ENCODE peak calls at places on chromosomes 12 and 14, in nine cellular contexts. One of them, this sample, is unnamed. For H3K4me1, the result is how much of the 10 kb centered on the place peaks cover.

GRCh38 chr12:94202245-94203180 is 54.1 kb downstream of the PLXNC1 start:
- DNase-seq in K562: no peak
- DNase-seq in left lung: no peak
- DNase-seq in adrenal gland: no peak
- DNase-seq in PC-9: no peak
- DNase-seq in ascending aorta: no peak
- DNase-seq in neural progenitor cell: no peak
- DNase-seq in fibroblast of lung: no peak
- DNase-seq in Peyer's patch: no peak
- DNase-seq in this sample: peak

GRCh38 chr14:98752660-98753059 is 519.3 kb downstream of the BCL11B start:
- DNase-seq in K562: no peak
- DNase-seq in left lung: no peak
- DNase-seq in adrenal gland: no peak
- DNase-seq in PC-9: no peak
- DNase-seq in ascending aorta: no peak
- DNase-seq in neural progenitor cell: no peak
- DNase-seq in fibroblast of lung: no peak
- DNase-seq in Peyer's patch: no peak
- DNase-seq in this sample: no peak

GRCh38 chr12:66500841-66501240 is 178.0 kb downstream of the GRIP1 start:
- DNase-seq in K562: no peak
- DNase-seq in left lung: no peak
- DNase-seq in adrenal gland: no peak
- DNase-seq in PC-9: no peak
- DNase-seq in ascending aorta: no peak
- DNase-seq in neural progenitor cell: no peak
- DNase-seq in fibroblast of lung: no peak
- DNase-seq in Peyer's patch: no peak
- DNase-seq in this sample: no peak

GRCh38 chr14:104247336-104248202 is 109.2 kb downstream of the KIF26A start:
- DNase-seq in K562: no peak
- DNase-seq in left lung: peak
- DNase-seq in adrenal gland: peak
- DNase-seq in PC-9: no peak
- DNase-seq in ascending aorta: peak
- DNase-seq in neural progenitor cell: no peak
- DNase-seq in fibroblast of lung: no peak
- DNase-seq in Peyer's patch: no peak
- DNase-seq in this sample: no peak

GRCh38 chr14:104361101-104361591 is 218.4 kb upstream of the C14orf180 start:
- DNase-seq in K562: no peak
- DNase-seq in left lung: peak
- DNase-seq in adrenal gland: no peak
- DNase-seq in PC-9: no peak
- DNase-seq in ascending aorta: peak
- DNase-seq in neural progenitor cell: no peak
- DNase-seq in fibroblast of lung: no peak
- DNase-seq in Peyer's patch: peak
- DNase-seq in this sample: no peak

GRCh38 chr12:102468261-102468940 is 12.0 kb downstream of the IGF1 start:
- DNase-seq in K562: no peak
- DNase-seq in left lung: no peak
- DNase-seq in adrenal gland: no peak
- DNase-seq in PC-9: no peak
- DNase-seq in ascending aorta: no peak
- DNase-seq in neural progenitor cell: no peak
- DNase-seq in fibroblast of lung: peak
- DNase-seq in Peyer's patch: no peak
- DNase-seq in this sample: no peak

GRCh38 chr12:26648584-26648983 is 184.4 kb downstream of the ITPR2 start:
- DNase-seq in K562: no peak
- DNase-seq in left lung: no peak
- DNase-seq in adrenal gland: no peak
- DNase-seq in PC-9: peak
- DNase-seq in ascending aorta: no peak
- DNase-seq in neural progenitor cell: no peak
- DNase-seq in fibroblast of lung: peak
- DNase-seq in Peyer's patch: no peak
- DNase-seq in this sample: peak

GRCh38 chr12:58896278-58896677 is 24.0 kb downstream of the LRIG3 start:
- DNase-seq in K562: no peak
- DNase-seq in left lung: no peak
- DNase-seq in adrenal gland: no peak
- DNase-seq in PC-9: no peak
- DNase-seq in ascending aorta: no peak
- DNase-seq in neural progenitor cell: no peak
- DNase-seq in fibroblast of lung: no peak
- DNase-seq in Peyer's patch: no peak
- DNase-seq in this sample: no peak

GRCh38 chr14:77140937-77141591 is 527 bp downstream of the ZDHHC22 start:
- DNase-seq in K562: peak
- DNase-seq in left lung: no peak
- DNase-seq in adrenal gland: no peak
- DNase-seq in PC-9: peak
- DNase-seq in ascending aorta: no peak
- DNase-seq in neural progenitor cell: peak
- DNase-seq in fibroblast of lung: peak
- DNase-seq in Peyer's patch: no peak
- DNase-seq in this sample: no peak

GRCh38 chr14:65639216-65639615 is 226.7 kb downstream of the FUT8 start:
- DNase-seq in K562: no peak
- DNase-seq in left lung: no peak
- DNase-seq in adrenal gland: no peak
- DNase-seq in PC-9: no peak
- DNase-seq in ascending aorta: no peak
- DNase-seq in neural progenitor cell: no peak
- DNase-seq in fibroblast of lung: peak
- DNase-seq in Peyer's patch: no peak
- DNase-seq in this sample: peak

GRCh38 chr14:53670701-53671100 is 285.9 kb downstream of the BMP4 start:
- DNase-seq in K562: no peak
- DNase-seq in left lung: no peak
- DNase-seq in adrenal gland: no peak
- DNase-seq in PC-9: no peak
- DNase-seq in ascending aorta: no peak
- DNase-seq in neural progenitor cell: no peak
- DNase-seq in fibroblast of lung: peak
- DNase-seq in Peyer's patch: no peak
- DNase-seq in this sample: peak

GRCh38 chr12:57238854-57239554 is 9.5 kb downstream of the SHMT2 start:
- DNase-seq in K562: peak
- DNase-seq in left lung: peak
- DNase-seq in adrenal gland: peak
- DNase-seq in PC-9: peak
- DNase-seq in ascending aorta: peak
- DNase-seq in neural progenitor cell: peak
- DNase-seq in fibroblast of lung: peak
- DNase-seq in Peyer's patch: peak
- DNase-seq in this sample: peak
- TF ChIP-seq CTCF in K562: peak
- TF ChIP-seq CTCF in left lung: peak
- TF ChIP-seq CTCF in adrenal gland: peak
- TF ChIP-seq CTCF in PC-9: peak
- TF ChIP-seq CTCF in ascending aorta: peak
- TF ChIP-seq CTCF in neural progenitor cell: peak
- TF ChIP-seq CTCF in fibroblast of lung: peak
- TF ChIP-seq CTCF in Peyer's patch: peak
- TF ChIP-seq CTCF in this sample: peak

GRCh38 chr12:63302269-63302940 is 151.4 kb upstream of the AVPR1A start:
- DNase-seq in K562: no peak
- DNase-seq in left lung: no peak
- DNase-seq in adrenal gland: no peak
- DNase-seq in PC-9: no peak
- DNase-seq in ascending aorta: no peak
- DNase-seq in neural progenitor cell: no peak
- DNase-seq in fibroblast of lung: no peak
- DNase-seq in Peyer's patch: no peak
- DNase-seq in this sample: peak

GRCh38 chr12:63306476-63306875 is 155.5 kb upstream of the AVPR1A start:
- DNase-seq in K562: no peak
- DNase-seq in left lung: no peak
- DNase-seq in adrenal gland: no peak
- DNase-seq in PC-9: no peak
- DNase-seq in ascending aorta: no peak
- DNase-seq in neural progenitor cell: no peak
- DNase-seq in fibroblast of lung: no peak
- DNase-seq in Peyer's patch: no peak
- DNase-seq in this sample: peak

GRCh38 chr12:63301311-63301710 is 150.3 kb upstream of the AVPR1A start:
- DNase-seq in K562: no peak
- DNase-seq in left lung: no peak
- DNase-seq in adrenal gland: no peak
- DNase-seq in PC-9: no peak
- DNase-seq in ascending aorta: no peak
- DNase-seq in neural progenitor cell: no peak
- DNase-seq in fibroblast of lung: peak
- DNase-seq in Peyer's patch: no peak
- DNase-seq in this sample: peak

GRCh38 chr12:63304844-63305243 is 153.8 kb upstream of the AVPR1A start:
- DNase-seq in K562: no peak
- DNase-seq in left lung: no peak
- DNase-seq in adrenal gland: no peak
- DNase-seq in PC-9: no peak
- DNase-seq in ascending aorta: no peak
- DNase-seq in neural progenitor cell: no peak
- DNase-seq in fibroblast of lung: no peak
- DNase-seq in Peyer's patch: no peak
- DNase-seq in this sample: no peak

GRCh38 chr12:63302941-63303536 is 152.0 kb upstream of the AVPR1A start:
- DNase-seq in K562: no peak
- DNase-seq in left lung: no peak
- DNase-seq in adrenal gland: no peak
- DNase-seq in PC-9: no peak
- DNase-seq in ascending aorta: no peak
- DNase-seq in neural progenitor cell: no peak
- DNase-seq in fibroblast of lung: no peak
- DNase-seq in Peyer's patch: no peak
- DNase-seq in this sample: no peak
- H3K4me1 ChIP-seq in K562: under half
- H3K4me1 ChIP-seq in left lung: under half
- H3K4me1 ChIP-seq in adrenal gland: under half
- H3K4me1 ChIP-seq in PC-9: under half
- H3K4me1 ChIP-seq in ascending aorta: under half
- H3K4me1 ChIP-seq in neural progenitor cell: under half
- H3K4me1 ChIP-seq in fibroblast of lung: under half
- H3K4me1 ChIP-seq in Peyer's patch: under half
- H3K4me1 ChIP-seq in this sample: under half

DNA sequence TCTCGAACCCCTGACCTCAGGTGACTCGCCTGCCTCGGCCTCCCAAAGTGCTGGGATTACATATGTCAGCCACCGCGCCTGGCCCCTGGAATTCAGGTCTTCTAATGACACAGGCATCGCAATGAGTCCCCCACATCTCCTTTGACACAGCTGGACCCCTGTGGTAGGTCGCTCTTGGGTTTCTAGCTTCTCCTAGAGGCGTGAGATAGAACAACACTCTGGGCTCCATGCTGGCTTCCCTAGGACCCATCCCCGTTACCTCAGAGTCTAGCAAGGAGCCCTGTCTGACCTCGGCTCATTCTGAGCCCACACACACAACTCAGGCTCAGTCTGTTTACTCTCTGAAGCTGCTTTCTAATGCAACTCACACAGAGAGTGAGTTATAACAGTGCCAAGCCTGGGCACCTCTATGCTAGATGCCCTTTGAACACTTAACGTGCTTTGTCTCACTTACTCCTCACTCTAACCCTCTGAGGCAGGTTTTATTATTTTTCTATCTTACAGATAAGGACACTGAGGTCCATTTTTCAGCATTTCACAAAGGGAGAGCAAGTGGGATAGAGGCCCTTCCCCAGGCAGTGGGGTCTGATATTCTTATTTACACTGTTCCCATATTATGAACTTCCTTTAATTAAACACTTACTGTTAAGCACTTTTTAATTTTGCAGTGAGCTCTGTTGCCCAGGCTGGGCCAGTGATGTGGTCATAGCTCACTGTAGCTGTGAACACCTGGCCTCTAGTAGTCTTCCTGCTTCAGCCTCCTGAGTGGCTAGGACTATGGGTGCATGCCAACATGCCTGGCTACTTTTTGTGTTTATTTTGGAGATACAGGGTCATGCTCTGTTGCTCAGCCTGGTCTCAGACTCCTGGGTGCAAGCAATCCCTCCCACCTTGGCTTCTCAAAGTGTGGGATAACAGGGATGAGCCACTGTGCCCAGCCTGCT is 40.6 kb upstream of the RBM19 start:
- DNase-seq in K562: no peak
- DNase-seq in left lung: no peak
- DNase-seq in adrenal gland: no peak
- DNase-seq in PC-9: no peak
- DNase-seq in ascending aorta: no peak
- DNase-seq in neural progenitor cell: no peak
- DNase-seq in fibroblast of lung: no peak
- DNase-seq in Peyer's patch: no peak
- DNase-seq in this sample: no peak
- TF ChIP-seq CTCF in K562: no peak
- TF ChIP-seq CTCF in left lung: no peak
- TF ChIP-seq CTCF in adrenal gland: no peak
- TF ChIP-seq CTCF in PC-9: no peak
- TF ChIP-seq CTCF in ascending aorta: no peak
- TF ChIP-seq CTCF in neural progenitor cell: no peak
- TF ChIP-seq CTCF in fibroblast of lung: no peak
- TF ChIP-seq CTCF in Peyer's patch: no peak
- TF ChIP-seq CTCF in this sample: no peak

GRCh38 chr14:61043506-61043905 is 62.5 kb downstream of the SLC38A6 start:
- DNase-seq in K562: no peak
- DNase-seq in left lung: no peak
- DNase-seq in adrenal gland: no peak
- DNase-seq in PC-9: no peak
- DNase-seq in ascending aorta: no peak
- DNase-seq in neural progenitor cell: no peak
- DNase-seq in fibroblast of lung: no peak
- DNase-seq in Peyer's patch: no peak
- DNase-seq in this sample: no peak

GRCh38 chr14:61051046-61051445 is 70.0 kb downstream of the SLC38A6 start:
- DNase-seq in K562: no peak
- DNase-seq in left lung: peak
- DNase-seq in adrenal gland: no peak
- DNase-seq in PC-9: no peak
- DNase-seq in ascending aorta: no peak
- DNase-seq in neural progenitor cell: peak
- DNase-seq in fibroblast of lung: peak
- DNase-seq in Peyer's patch: no peak
- DNase-seq in this sample: no peak

DNA sequence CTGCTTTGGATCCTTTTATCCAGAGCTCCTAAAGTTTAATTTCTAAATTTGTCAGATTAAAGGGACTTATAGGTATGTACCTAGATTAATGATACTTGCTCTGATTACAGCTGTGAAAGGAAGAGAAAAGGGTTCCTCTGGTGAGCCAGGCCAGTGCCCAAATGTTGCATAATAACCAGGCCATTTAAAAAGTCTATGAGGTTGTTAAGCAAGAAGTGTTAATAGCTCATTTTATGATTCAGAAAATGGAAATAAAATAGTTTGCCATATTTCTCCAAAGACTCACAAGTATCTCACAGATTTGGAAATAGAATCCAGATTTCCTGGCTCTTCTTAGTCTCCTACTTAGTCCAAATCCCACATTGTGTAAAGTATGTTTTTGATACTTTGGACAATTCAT is 67.6 kb downstream of the SLC38A6 start:
- DNase-seq in K562: no peak
- DNase-seq in left lung: no peak
- DNase-seq in adrenal gland: no peak
- DNase-seq in PC-9: no peak
- DNase-seq in ascending aorta: no peak
- DNase-seq in neural progenitor cell: no peak
- DNase-seq in fibroblast of lung: no peak
- DNase-seq in Peyer's patch: no peak
- DNase-seq in this sample: no peak
- H3K4me1 ChIP-seq in K562: under half
- H3K4me1 ChIP-seq in left lung: under half
- H3K4me1 ChIP-seq in adrenal gland: under half
- H3K4me1 ChIP-seq in PC-9: under half
- H3K4me1 ChIP-seq in ascending aorta: under half
- H3K4me1 ChIP-seq in neural progenitor cell: under half
- H3K4me1 ChIP-seq in fibroblast of lung: under half
- H3K4me1 ChIP-seq in Peyer's patch: under half
- H3K4me1 ChIP-seq in this sample: under half